ENCODE peak calls at places on chromosomes 1 and 21, in five cellular contexts. W is right cardiac atrium, N is breast epithelium, J is ovary, I is Peyer's patch. Q is an unnamed sample.
A peak's percentile ranks its signal among the peaks of the same experiment; 100 is the strongest.

GRCh38 chr1:67683736-67684525 is 1.1 kb upstream of the GADD45A start:
- DNase-seq in N (no peak), W (peak; percentile 35), I (no peak), J (peak; percentile 24), Q (peak; percentile 20)

GRCh38 chr1:87439821-87440220 is 111.1 kb downstream of the LMO4 start:
- DNase-seq in I (no peak), N (no peak), J (no peak), W (no peak), Q (no peak)

GRCh38 chr1:21909286-21909759 is 27.8 kb downstream of the HSPG2 start:
- DNase-seq in W (peak; percentile 75), I (no peak), J (no peak), N (no peak), Q (no peak)

GRCh38 chr1:53552146-53552940 is 93.1 kb downstream of the DMRTB1 start:
- DNase-seq in W (peak; percentile 25), I (peak; percentile 18), N (peak; percentile 45), J (no peak), Q (no peak)

GRCh38 chr1:226738421-226738994 is 574 bp downstream of the ITPKB start:
- DNase-seq in N (no peak), I (peak; percentile 63), W (peak; percentile 76), J (peak; percentile 35), Q (no peak)

GRCh38 chr1:234956821-234957329 is 171.8 kb downstream of the TOMM20 start:
- DNase-seq in J (peak; percentile 62), I (peak; percentile 41), N (no peak), W (no peak), Q (no peak)

GRCh38 chr1:41333146-41333784 is 28.0 kb upstream of the FOXO6 start:
- DNase-seq in J (peak; percentile 0), W (no peak), I (no peak), N (no peak), Q (no peak)

GRCh38 chr1:170857955-170858354 is 77.4 kb upstream of the MROH9 start:
- DNase-seq in N (no peak), J (no peak), W (no peak), I (no peak), Q (no peak)

GRCh38 chr1:230808268-230808872 is 60.0 kb downstream of the C1orf198 start:
- DNase-seq in W (no peak), N (no peak), J (no peak), I (no peak), Q (no peak)

GRCh38 chr1:19439464-19440171 is 45.7 kb downstream of the CAPZB start:
- DNase-seq in J (peak; percentile 61), W (peak; percentile 71), N (no peak), I (peak; percentile 63), Q (no peak)

GRCh38 chr1:44200336-44200735 is 12.9 kb upstream of the DMAP1 start:
- DNase-seq in I (no peak), J (no peak), W (no peak), N (no peak), Q (no peak)

GRCh38 chr1:91742848-91743292 is 143.1 kb downstream of the TGFBR3 start:
- DNase-seq in N (no peak), J (peak; percentile 48), W (peak; percentile 49), I (no peak), Q (no peak)

GRCh38 chr1:37270639-37271038 is 203.7 kb upstream of the ZC3H12A start:
- DNase-seq in I (no peak), W (no peak), N (no peak), J (no peak), Q (no peak)

GRCh38 chr1:22364326-22364650 is 87.4 kb upstream of the ZBTB40 start:
- DNase-seq in W (no peak), J (no peak), N (no peak), I (no peak), Q (no peak)

GRCh38 chr1:14017531-14017961 is 317.6 kb downstream of the PRDM2 start:
- DNase-seq in J (no peak), N (no peak), W (no peak), I (peak; percentile 44), Q (no peak)

GRCh38 chr21:41739936-41740335 is 26.9 kb downstream of the RIPK4 start:
- DNase-seq in J (no peak), I (no peak), W (no peak), N (no peak), Q (no peak)

GRCh38 chr1:183634429-183635065 is 1.0 kb downstream of the ARPC5 start:
- DNase-seq in W (no peak), I (no peak), J (no peak), N (no peak), Q (no peak)

GRCh38 chr1:210362526-210362925 is 33.8 kb downstream of the HHAT start:
- DNase-seq in N (no peak), W (no peak), I (no peak), J (peak; percentile 28), Q (no peak)

GRCh38 chr1:53410100-53410541 is 49.1 kb upstream of the DMRTB1 start:
- DNase-seq in W (no peak), I (no peak), N (no peak), J (no peak), Q (no peak)

DNA sequence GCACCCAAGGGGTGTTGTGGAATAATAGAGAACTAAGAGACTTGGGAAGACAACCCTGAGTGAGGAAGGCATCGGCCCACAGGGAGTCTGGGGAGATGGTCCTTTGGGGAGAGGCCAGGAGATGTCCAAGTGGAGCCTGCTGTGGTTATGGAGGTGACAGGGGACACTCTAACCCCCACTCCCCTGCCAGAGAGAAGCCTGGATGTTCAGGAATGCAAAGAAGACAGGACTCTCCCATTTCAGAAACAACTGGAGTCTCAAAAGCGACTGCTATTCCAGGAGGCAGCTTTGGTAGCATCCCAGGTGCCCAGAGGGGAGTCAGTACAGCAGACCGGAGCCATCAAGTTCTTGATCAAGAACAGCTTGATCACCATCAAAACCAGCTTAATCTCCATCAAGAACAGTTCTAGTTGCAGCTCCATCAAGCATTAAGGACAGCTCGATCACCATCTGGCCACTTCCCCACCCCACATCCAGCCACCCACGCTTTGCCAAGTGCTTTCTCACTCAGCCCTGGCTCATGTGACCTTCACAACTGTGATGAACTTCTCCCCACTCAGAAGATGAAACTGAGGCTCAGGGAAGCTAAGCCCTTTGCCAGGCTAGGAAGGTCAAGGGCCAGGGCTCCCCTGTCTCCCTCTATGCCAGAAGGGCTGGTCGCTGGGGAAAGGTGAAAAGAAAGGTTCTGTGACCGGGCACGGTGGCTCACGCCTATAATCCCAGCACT is 743 bp downstream of the CD52 start:
- DNase-seq in I (peak; percentile 79), N (no peak), W (no peak), J (no peak), Q (no peak)
- H3K27ac ChIP-seq in I (peak overlapping the region; percentile 76), N (no peak overlapping the region), W (no peak overlapping the region), J (no peak overlapping the region), Q (no peak overlapping the region)

DNA sequence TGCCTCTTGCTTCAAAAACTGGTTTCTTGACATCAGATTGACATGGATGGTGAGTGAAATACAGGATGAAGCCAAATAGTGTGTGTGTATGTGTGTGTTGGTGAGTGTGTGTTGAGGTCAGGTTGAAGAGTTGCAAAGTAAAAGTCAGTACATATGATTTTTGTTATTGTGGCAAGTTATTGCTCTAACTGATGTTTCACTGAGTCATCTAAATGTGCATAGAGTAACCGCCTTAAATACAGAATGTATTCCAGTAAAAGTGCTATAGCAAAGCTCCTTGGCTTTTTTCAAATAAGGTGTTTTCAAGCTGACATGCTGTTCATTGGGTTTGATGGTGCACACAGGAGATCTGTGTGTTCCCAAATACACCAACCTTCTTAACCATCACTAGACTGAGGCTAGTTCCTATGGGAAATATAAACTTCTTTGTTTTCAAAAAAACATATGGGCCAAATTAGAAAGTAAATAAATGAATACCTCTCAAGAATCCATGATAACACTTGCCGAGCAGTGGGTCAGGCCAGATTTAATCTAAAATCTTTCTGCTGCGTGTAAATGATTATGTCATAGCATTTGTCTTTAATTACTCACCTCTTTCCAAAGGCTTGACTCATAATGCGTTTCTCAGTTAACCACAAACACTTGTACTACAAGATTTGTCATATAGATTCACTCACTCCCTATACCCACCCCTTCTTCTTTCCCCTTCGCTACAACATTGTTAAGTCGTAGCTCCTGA is 151.1 kb downstream of the LYPLAL1 start:
- DNase-seq in N (no peak), I (no peak), J (no peak), W (no peak), Q (no peak)
- H3K27ac ChIP-seq in N (no peak overlapping the region), I (no peak overlapping the region), J (no peak overlapping the region), W (no peak overlapping the region), Q (no peak overlapping the region)

DNA sequence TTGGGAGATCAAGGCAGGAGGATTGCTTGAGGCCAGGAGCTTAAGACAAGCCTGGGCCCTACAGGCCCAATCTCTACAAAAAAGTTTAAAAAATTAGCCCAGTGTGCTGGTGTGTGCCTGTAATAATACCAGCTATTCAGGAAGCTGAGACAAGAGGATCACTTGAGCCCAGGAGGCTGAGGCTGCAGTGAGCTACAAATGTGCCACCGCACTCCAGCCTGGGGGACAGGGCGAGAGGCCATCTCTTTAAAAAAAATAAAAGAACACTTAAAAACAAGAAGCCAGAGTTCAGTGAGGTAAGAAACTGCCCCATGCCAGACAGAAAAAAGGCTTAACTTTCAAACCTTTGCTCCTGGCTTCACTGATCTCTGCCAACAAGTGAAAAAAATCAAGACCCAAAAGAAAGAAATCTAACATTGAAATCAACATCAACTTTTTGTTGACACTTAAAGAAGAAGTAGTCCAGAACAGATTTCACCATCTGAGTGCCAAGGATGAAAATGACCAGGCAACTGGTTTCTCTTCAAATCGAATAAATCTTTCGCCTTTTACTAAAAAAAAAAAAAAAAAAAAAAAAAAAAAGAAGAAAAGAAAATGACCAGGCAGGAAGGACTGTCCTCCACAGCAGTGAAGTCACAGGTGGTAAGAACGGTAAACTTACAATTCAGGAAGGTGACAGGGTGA is 51.2 kb downstream of the SLC45A1 start:
- DNase-seq in I (no peak), J (no peak), W (no peak), N (no peak), Q (no peak)
- H3K27ac ChIP-seq in I (no peak overlapping the region), J (no peak overlapping the region), W (peak overlapping the region; percentile 40), N (no peak overlapping the region), Q (no peak overlapping the region)

GRCh38 chr1:51616490-51616889 is 402 bp upstream of the OSBPL9 start:
- DNase-seq in N (no peak), J (no peak), W (no peak), I (no peak), Q (no peak)
- H3K27ac ChIP-seq in N (peak overlapping the region; percentile 94), J (peak overlapping the region; percentile 89), W (peak overlapping the region; percentile 38), I (no peak overlapping the region), Q (peak overlapping the region; percentile 18)

GRCh38 chr1:39691383-39692151 is at the start of gene HPCAL4:
- DNase-seq in J (peak; percentile 95), N (peak; percentile 84), I (peak; percentile 94), W (peak; percentile 95), Q (peak; percentile 78)
- H3K27ac ChIP-seq in J (peak within 1 kb of the TSS; percentile 26), N (no peak within 1 kb of the TSS), I (no peak within 1 kb of the TSS), W (no peak within 1 kb of the TSS), Q (peak within 1 kb of the TSS; percentile 65)

DNA sequence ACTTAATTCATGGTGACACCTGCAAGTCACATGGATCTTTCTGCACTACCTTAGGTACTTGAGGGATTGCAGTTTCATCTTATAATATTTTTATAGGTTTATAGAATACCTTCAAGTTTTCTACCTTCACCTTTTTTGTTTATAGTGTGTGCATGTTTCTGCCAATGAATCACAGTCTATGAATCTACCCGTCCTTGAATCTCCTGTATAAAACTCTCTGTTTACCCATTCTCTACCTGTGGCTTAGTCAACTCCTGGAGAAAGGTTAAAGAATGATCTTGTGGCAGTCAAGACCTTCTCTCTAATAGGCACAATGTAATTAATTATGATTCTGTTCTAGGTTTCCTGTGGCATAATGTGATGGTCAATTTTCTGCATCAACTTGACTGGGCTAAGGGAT is 3.2 kb upstream of the GSTM2 start:
- DNase-seq in N (no peak), W (no peak), I (no peak), J (no peak), Q (no peak)
- H3K27ac ChIP-seq in N (no peak overlapping the region), W (no peak overlapping the region), I (no peak overlapping the region), J (no peak overlapping the region), Q (no peak overlapping the region)

GRCh38 chr1:6489799-6490180 is 1.7 kb downstream of the PLEKHG5 start:
- DNase-seq in J (peak; percentile 45), N (no peak), I (peak; percentile 87), W (peak; percentile 89), Q (no peak)
- H3K27ac ChIP-seq in J (no peak overlapping the region), N (no peak overlapping the region), I (peak overlapping the region; percentile 73), W (no peak overlapping the region), Q (no peak overlapping the region)

Q was measured in caudate nucleus.